ENCODE peak calls at places on chromosomes 1 and 21, in seven cellular contexts. P, T, O, F, C, G and J are unnamed samples.
A peak's percentile ranks its signal among the peaks of the same experiment; 100 is the strongest.

GRCh38 chr21:43876605-43877004 is 11.6 kb downstream of the AGPAT3 start:
- DNase-seq in T (no peak), O (no peak), G (no peak), F (no peak), C (no peak), P (no peak), J (no peak)

GRCh38 chr1:220876511-220877347 is 2.5 kb upstream of the HLX start:
- DNase-seq in O (no peak), P (no peak), T (peak; percentile 84), F (peak; percentile 32), G (no peak), C (peak; percentile 63), J (no peak)

GRCh38 chr1:237386362-237387143 is 344.6 kb downstream of the RYR2 start:
- DNase-seq in P (peak; percentile 33), C (no peak), O (no peak), T (peak; percentile 44), F (peak; percentile 12), G (peak; percentile 31), J (peak; percentile 24)

GRCh38 chr1:143720087-143721023 is 251.4 kb downstream of the FAM72C start:
- DNase-seq in C (peak; percentile 64), F (no peak), O (no peak), T (peak; percentile 92), G (no peak), P (peak; percentile 66), J (no peak)

GRCh38 chr1:173149887-173150286 is 57.2 kb downstream of the TNFSF4 start:
- DNase-seq in P (no peak), C (no peak), T (peak; percentile 69), O (peak; percentile 25), G (peak; percentile 22), F (peak; percentile 75), J (peak; percentile 52)

GRCh38 chr1:34792868-34793727 is at the start of gene GJA4:
- DNase-seq in T (no peak), C (no peak), O (no peak), F (no peak), P (no peak), G (no peak), J (no peak)

GRCh38 chr1:221878134-221878533 is 136.2 kb upstream of the DUSP10 start:
- DNase-seq in G (no peak), O (no peak), P (no peak), F (peak; percentile 29), C (no peak), T (no peak), J (peak; percentile 44)

GRCh38 chr1:14767075-14767474 is 168.6 kb downstream of the KAZN start:
- DNase-seq in T (no peak), G (no peak), F (no peak), O (no peak), P (no peak), C (no peak), J (no peak)

GRCh38 chr1:227453962-227454361 is 109.4 kb upstream of the ZNF678 start:
- DNase-seq in O (no peak), T (no peak), F (no peak), C (no peak), P (no peak), G (no peak), J (no peak)

GRCh38 chr1:159700312-159700711 is 14.1 kb downstream of the CRP start:
- DNase-seq in P (no peak), G (no peak), O (no peak), T (no peak), C (no peak), F (no peak), J (no peak)

GRCh38 chr1:43058545-43059360 is 100.1 kb upstream of the SLC2A1 start:
- DNase-seq in T (peak; percentile 10), F (peak; percentile 60), G (no peak), C (no peak), O (no peak), P (no peak), J (no peak)

GRCh38 chr1:183206538-183207117 is 20.6 kb downstream of the LAMC2 start:
- DNase-seq in F (no peak), O (no peak), T (no peak), G (no peak), C (no peak), P (no peak), J (no peak)

GRCh38 chr1:78491311-78492071 is 717 bp downstream of the PTGFR start:
- DNase-seq in G (no peak), O (no peak), P (peak; percentile 9), F (peak; percentile 66), T (no peak), C (peak; percentile 48), J (peak; percentile 91)

GRCh38 chr1:177210071-177210470 is 39.3 kb downstream of the BRINP2 start:
- DNase-seq in G (no peak), C (no peak), F (no peak), O (no peak), P (no peak), T (no peak), J (no peak)

GRCh38 chr1:198932351-198932991 is 293.6 kb downstream of the PTPRC start:
- DNase-seq in O (no peak), C (no peak), P (peak; percentile 70), G (no peak), T (peak; percentile 64), F (peak; percentile 53), J (peak; percentile 38)

GRCh38 chr1:228021526-228022030 is 14.8 kb downstream of the WNT3A start:
- DNase-seq in F (no peak), G (no peak), P (peak; percentile 81), C (no peak), O (no peak), T (no peak), J (no peak)

GRCh38 chr21:31372176-31372765 is 28.2 kb upstream of the TIAM1 start:
- DNase-seq in O (no peak), C (no peak), G (no peak), P (no peak), F (peak; percentile 30), T (no peak), J (peak; percentile 76)

GRCh38 chr1:101309334-101310221 is 72.8 kb downstream of the S1PR1 start:
- DNase-seq in T (peak; percentile 72), C (peak; percentile 67), P (peak; percentile 39), G (peak; percentile 36), O (no peak), F (peak; percentile 46), J (peak; percentile 47)

GRCh38 chr1:220655509-220655908 is 34.7 kb upstream of the C1orf115 start:
- DNase-seq in F (no peak), G (no peak), P (no peak), T (no peak), O (no peak), C (no peak), J (no peak)